ENCODE peak calls at places on chromosomes 13 and 19, in seven cellular contexts. J, V, C, T, M, P and R are unnamed samples.
A peak's percentile ranks its signal among the peaks of the same experiment; 100 is the strongest.

GRCh38 chr13:26255717-26256277 is 1.9 kb downstream of the CDK8 start:
- DNase-seq in J (no peak), V (no peak), C (no peak), T (no peak), M (no peak), P (no peak), R (no peak)

GRCh38 chr19:14183741-14184395 is 22.1 kb downstream of the ADGRL1 start:
- DNase-seq in J (no peak), V (no peak), C (no peak), T (no peak), M (no peak), P (no peak), R (no peak)

GRCh38 chr19:2268480-2268830 is 12.2 kb upstream of the JSRP1 start:
- DNase-seq in J (no peak), V (no peak), C (no peak), T (no peak), M (no peak), P (no peak), R (no peak)

GRCh38 chr13:24076124-24076523 is 84.4 kb upstream of the SPATA13 start:
- DNase-seq in J (no peak), V (no peak), C (no peak), T (no peak), M (no peak), P (no peak), R (no peak)

GRCh38 chr13:59203855-59204254 is 959.9 kb downstream of the DIAPH3 start:
- DNase-seq in J (no peak), V (no peak), C (no peak), T (no peak), M (no peak), P (no peak), R (no peak)

GRCh38 chr19:21082011-21082975 is at the start of gene ZNF714:
- DNase-seq in J (peak; percentile 54), V (peak; percentile 52), C (peak; percentile 88), T (peak; percentile 79), M (no peak), P (peak; percentile 52), R (peak; percentile 94)

GRCh38 chr19:7883796-7884570 is 4.3 kb upstream of the LRRC8E start:
- DNase-seq in J (no peak), V (no peak), C (no peak), T (peak; percentile 33), M (no peak), P (no peak), R (no peak)

GRCh38 chr13:46354143-46355087 is 32.6 kb downstream of the RUBCNL start:
- DNase-seq in J (no peak), V (no peak), C (peak; percentile 86), T (peak; percentile 96), M (no peak), P (no peak), R (no peak)

GRCh38 chr13:43141685-43142084 is 118.3 kb downstream of the DNAJC15 start:
- DNase-seq in J (no peak), V (no peak), C (no peak), T (no peak), M (no peak), P (no peak), R (no peak)

GRCh38 chr19:49212302-49212701 is 54.7 kb downstream of the TRPM4 start:
- DNase-seq in J (no peak), V (no peak), C (no peak), T (no peak), M (peak; percentile 65), P (no peak), R (no peak)

GRCh38 chr13:77176350-77176749 is 149.4 kb upstream of the FBXL3 start:
- DNase-seq in J (no peak), V (no peak), C (peak; percentile 18), T (no peak), M (no peak), P (no peak), R (no peak)

GRCh38 chr19:4911786-4912672 is 2.7 kb downstream of the UHRF1 start:
- DNase-seq in J (peak; percentile 62), V (peak; percentile 75), C (peak; percentile 99), T (peak; percentile 99), M (peak; percentile 34), P (peak; percentile 34), R (no peak)